ENCODE peak calls at places on chromosomes 13 and 19, in five cellular contexts. K, M, H, O and X are unnamed samples.

GRCh38 chr19:13833330-13834265 is 38.4 kb downstream of the ZSWIM4 start:
- DNase-seq in K (peak), M (peak), H (peak), O (no peak), X (peak)

GRCh38 chr19:40561947-40562346 is 14.7 kb upstream of the SHKBP1 start:
- DNase-seq in K (no peak), M (no peak), H (no peak), O (no peak), X (no peak)

GRCh38 chr13:87497426-87497825 is 173.7 kb upstream of the SLITRK5 start:
- DNase-seq in K (no peak), M (no peak), H (no peak), O (no peak), X (no peak)

GRCh38 chr13:24279706-24280105 is 29.7 kb upstream of the C1QTNF9 start:
- DNase-seq in K (no peak), M (no peak), H (no peak), O (no peak), X (no peak)

GRCh38 chr13:19818223-19818842 is 35.6 kb upstream of the PSPC1 start:
- DNase-seq in K (peak), M (peak), H (peak), O (peak), X (no peak)

GRCh38 chr13:110771194-110771593 is 57.7 kb downstream of the ING1 start:
- DNase-seq in K (no peak), M (no peak), H (no peak), O (no peak), X (peak)

GRCh38 chr19:38093587-38093986 is 130.4 kb downstream of the DPF1 start:
- DNase-seq in K (no peak), M (no peak), H (no peak), O (no peak), X (no peak)

GRCh38 chr19:37981785-37982475 is 74.9 kb downstream of the SIPA1L3 start:
- DNase-seq in K (no peak), M (no peak), H (no peak), O (no peak), X (peak)

GRCh38 chr19:47023448-47023794 is 3.8 kb downstream of the NPAS1 start:
- DNase-seq in K (no peak), M (no peak), H (no peak), O (no peak), X (no peak)

GRCh38 chr13:108834193-108834592 is 204.8 kb downstream of the MYO16 start:
- DNase-seq in K (no peak), M (no peak), H (no peak), O (no peak), X (peak)

GRCh38 chr13:29594310-29594709 is 1.2 kb downstream of the SLC7A1 start:
- DNase-seq in K (peak), M (peak), H (peak), O (no peak), X (peak)

GRCh38 chr13:111269508-111269907 is 50.9 kb upstream of the TEX29 start:
- DNase-seq in K (no peak), M (no peak), H (no peak), O (no peak), X (no peak)

GRCh38 chr13:41327994-41328778 is 17.1 kb downstream of the NAA16 start:
- DNase-seq in K (no peak), M (no peak), H (no peak), O (no peak), X (no peak)

GRCh38 chr19:38442736-38443135 is 9.2 kb downstream of the RYR1 start:
- DNase-seq in K (no peak), M (no peak), H (no peak), O (no peak), X (no peak)

GRCh38 chr19:33868821-33869412 is 72.2 kb downstream of the KCTD15 start:
- DNase-seq in K (no peak), M (no peak), H (no peak), O (no peak), X (no peak)

GRCh38 chr13:110957181-110957884 is 42.5 kb upstream of the ANKRD10 start:
- DNase-seq in K (no peak), M (no peak), H (peak), O (no peak), X (peak)

GRCh38 chr19:14149509-14149994 is 13.2 kb upstream of the ASF1B start:
- DNase-seq in K (no peak), M (no peak), H (no peak), O (no peak), X (no peak)

GRCh38 chr19:19026299-19026971 is 6.9 kb downstream of the SUGP2 start:
- DNase-seq in K (no peak), M (no peak), H (peak), O (no peak), X (no peak)

GRCh38 chr13:19597523-19597922 is 35.9 kb upstream of the MPHOSPH8 start:
- DNase-seq in K (no peak), M (no peak), H (no peak), O (no peak), X (peak)

GRCh38 chr19:574658-575526 is 2.5 kb downstream of the BSG start:
- DNase-seq in K (no peak), M (peak), H (peak), O (no peak), X (peak)

GRCh38 chr13:36395280-36395679 is 37.0 kb upstream of the CCNA1 start:
- DNase-seq in K (peak), M (peak), H (peak), O (no peak), X (peak)

GRCh38 chr19:15426485-15427349 is 7.9 kb upstream of the AKAP8L start:
- DNase-seq in K (no peak), M (no peak), H (no peak), O (no peak), X (no peak)

GRCh38 chr19:49858591-49858985 is 7.6 kb downstream of the PTOV1 start:
- DNase-seq in K (no peak), M (no peak), H (no peak), O (no peak), X (no peak)

GRCh38 chr19:10797078-10797477 is 38.9 kb downstream of the TMED1 start:
- DNase-seq in K (no peak), M (no peak), H (no peak), O (no peak), X (no peak)
- TF ChIP-seq MAFK in K (no peak), M (no peak), H (no peak), O (no peak), X (no peak)

DNA sequence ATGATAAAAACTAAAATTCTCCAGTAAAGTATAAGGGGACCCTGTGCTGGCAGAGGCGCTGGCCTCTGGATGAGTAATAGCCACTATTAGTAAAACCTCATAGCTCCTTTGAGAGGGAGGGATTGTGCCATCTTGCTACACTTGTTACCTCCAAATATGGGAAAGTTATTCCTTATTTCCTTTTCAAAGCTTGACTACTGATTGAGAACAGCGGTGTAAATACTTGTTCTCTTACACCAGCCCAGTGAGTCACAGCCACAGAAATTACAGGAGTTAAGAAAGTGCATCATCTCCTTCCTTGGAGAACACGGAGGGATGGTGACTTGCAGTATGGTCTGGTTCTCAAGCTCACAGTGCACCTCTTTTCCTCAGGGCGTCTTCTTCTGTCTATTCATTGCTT is 379.0 kb downstream of the EFNB2 start:
- DNase-seq in K (no peak), M (no peak), H (no peak), O (no peak), X (peak)
- TF ChIP-seq MAFK in K (no peak), M (no peak), H (no peak), O (no peak), X (no peak)

GRCh38 chr13:76285463-76285862 is 600.7 kb downstream of the KCTD12 start:
- DNase-seq in K (no peak), M (no peak), H (no peak), O (no peak), X (no peak)
- TF ChIP-seq MAFK in K (no peak), M (no peak), H (no peak), O (no peak), X (no peak)

DNA sequence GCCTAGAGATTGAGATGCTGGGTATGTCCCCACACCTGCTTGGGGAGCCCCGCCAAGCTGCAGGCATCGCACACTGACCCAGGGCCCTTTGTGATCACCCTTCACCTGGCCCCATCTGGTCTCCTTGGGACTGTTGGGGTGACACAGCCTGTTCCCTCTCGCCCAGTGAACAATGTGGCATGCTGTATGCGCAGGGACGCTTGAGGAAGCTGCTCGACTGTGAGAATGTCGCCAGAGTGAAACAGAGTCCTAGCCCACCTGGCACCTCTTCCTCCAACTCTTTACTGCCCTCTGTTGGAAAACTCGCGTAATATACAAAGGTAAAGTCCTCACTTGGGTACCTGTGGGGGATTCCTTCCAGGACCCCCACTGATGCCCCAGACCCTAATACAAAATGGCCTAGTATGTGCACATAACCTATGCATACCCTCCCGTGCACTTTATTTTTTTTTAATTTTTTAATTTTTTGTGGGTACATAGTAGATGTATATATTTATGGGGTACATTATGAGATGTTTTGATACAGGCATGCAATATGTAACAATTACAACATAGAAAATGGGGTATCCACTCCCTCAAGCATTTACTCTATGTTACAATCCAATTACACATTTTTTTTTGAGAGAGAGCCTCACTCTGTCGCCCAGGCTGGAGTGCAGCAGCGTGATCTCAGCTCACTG is 9.0 kb downstream of the BLOC1S3 start:
- DNase-seq in K (peak), M (peak), H (peak), O (no peak), X (no peak)
- TF ChIP-seq MAFK in K (no peak), M (no peak), H (no peak), O (no peak), X (no peak)